ENCODE peak calls at places on chromosomes 1 and 21, in nine cellular contexts. F, S, L, V, A, B, P, G and Q are unnamed samples.

GRCh38 chr21:17257784-17258183 is 255.1 kb upstream of the CXADR start:
- DNase-seq in F (no peak), S (no peak), L (no peak), V (no peak), A (no peak), B (no peak), P (no peak), G (peak; percentile 3), Q (no peak)

GRCh38 chr1:91537281-91538069 is 36.8 kb downstream of the CDC7 start:
- DNase-seq in F (peak; percentile 94), S (peak; percentile 85), L (no peak), V (peak; percentile 39), A (no peak), B (no peak), P (peak; percentile 91), G (peak; percentile 86), Q (no peak)

GRCh38 chr1:159823401-159823800 is 3.3 kb upstream of the SLAMF8 start:
- DNase-seq in F (no peak), S (no peak), L (no peak), V (no peak), A (no peak), B (no peak), P (no peak), G (no peak), Q (no peak)

GRCh38 chr1:23118407-23118806 is 50.2 kb downstream of the LUZP1 start:
- DNase-seq in F (no peak), S (no peak), L (no peak), V (no peak), A (no peak), B (no peak), P (no peak), G (no peak), Q (no peak)

GRCh38 chr1:39727932-39728317 is 10.8 kb upstream of the PPIE start:
- DNase-seq in F (no peak), S (no peak), L (no peak), V (no peak), A (no peak), B (no peak), P (no peak), G (no peak), Q (no peak)

GRCh38 chr1:230855886-230856285 is 12.4 kb downstream of the C1orf198 start:
- DNase-seq in F (no peak), S (no peak), L (no peak), V (no peak), A (no peak), B (no peak), P (peak; percentile 58), G (no peak), Q (no peak)

GRCh38 chr1:248843687-248844086 is 5.7 kb downstream of the ZNF672 start:
- DNase-seq in F (no peak), S (peak; percentile 20), L (no peak), V (no peak), A (no peak), B (no peak), P (no peak), G (no peak), Q (no peak)

GRCh38 chr1:159786966-159787365 is 6.2 kb downstream of the DUSP23 start:
- DNase-seq in F (peak; percentile 44), S (no peak), L (no peak), V (no peak), A (no peak), B (no peak), P (peak; percentile 15), G (no peak), Q (no peak)

GRCh38 chr1:225896937-225897549 is 8.1 kb upstream of the LEFTY1 start:
- DNase-seq in F (no peak), S (no peak), L (no peak), V (no peak), A (no peak), B (no peak), P (peak; percentile 34), G (no peak), Q (no peak)

GRCh38 chr1:49240709-49241221 is 464.1 kb upstream of the BEND5 start:
- DNase-seq in F (no peak), S (no peak), L (no peak), V (no peak), A (no peak), B (no peak), P (no peak), G (no peak), Q (no peak)

GRCh38 chr1:154931940-154932487 is 4.5 kb downstream of the PMVK start:
- DNase-seq in F (no peak), S (no peak), L (no peak), V (no peak), A (no peak), B (no peak), P (no peak), G (no peak), Q (no peak)

GRCh38 chr1:247824023-247824422 is at the start of gene OR14A16:
- DNase-seq in F (no peak), S (no peak), L (peak; percentile 42), V (no peak), A (no peak), B (no peak), P (no peak), G (no peak), Q (no peak)

GRCh38 chr1:116808476-116809180 is 54.4 kb downstream of the CD2 start:
- DNase-seq in F (peak; percentile 5), S (no peak), L (no peak), V (no peak), A (no peak), B (no peak), P (no peak), G (no peak), Q (no peak)

GRCh38 chr1:86765073-86765472 is 60.7 kb downstream of the SH3GLB1 start:
- DNase-seq in F (no peak), S (no peak), L (no peak), V (no peak), A (no peak), B (no peak), P (no peak), G (no peak), Q (no peak)

GRCh38 chr1:184020855-184021254 is 16.7 kb downstream of the COLGALT2 start:
- DNase-seq in F (no peak), S (no peak), L (no peak), V (no peak), A (no peak), B (no peak), P (no peak), G (no peak), Q (no peak)

GRCh38 chr1:181918893-181919728 is 142.4 kb downstream of the ZNF648 start:
- DNase-seq in F (no peak), S (no peak), L (peak; percentile 23), V (no peak), A (no peak), B (no peak), P (no peak), G (no peak), Q (no peak)

DNA sequence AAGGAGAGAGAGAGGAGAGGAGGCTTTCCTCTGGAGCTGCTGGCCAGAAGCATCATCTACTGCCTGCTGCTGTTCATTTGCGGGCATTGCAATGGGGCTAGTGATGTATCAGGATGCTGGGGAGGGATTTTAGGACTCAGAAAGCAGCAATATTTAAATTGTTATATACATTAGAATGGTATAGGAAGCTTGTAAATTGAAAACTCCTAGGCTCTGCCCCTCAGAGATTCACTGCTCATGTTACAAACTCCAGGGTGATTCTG is 141.9 kb downstream of the ZNF648 start:
- DNase-seq in F (no peak), S (no peak), L (peak; percentile 25), V (no peak), A (no peak), B (no peak), P (no peak), G (no peak), Q (no peak)
- TF ChIP-seq CTCF in F (no peak), S (no peak), L (no peak), V (no peak), A (no peak), B (no peak), P (no peak), G (no peak), Q (no peak)

GRCh38 chr1:32241011-32241763 is 5.8 kb upstream of the FAM167B start:
- DNase-seq in F (peak; percentile 54), S (peak; percentile 91), L (peak; percentile 67), V (peak; percentile 14), A (peak; percentile 73), B (peak; percentile 52), P (peak; percentile 66), G (peak; percentile 58), Q (peak; percentile 49)

GRCh38 chr1:32242341-32242851 is 4.6 kb upstream of the FAM167B start:
- DNase-seq in F (peak; percentile 32), S (no peak), L (peak; percentile 23), V (no peak), A (no peak), B (no peak), P (no peak), G (peak; percentile 43), Q (peak; percentile 28)

GRCh38 chr1:32239335-32239734 is 7.7 kb upstream of the FAM167B start:
- DNase-seq in F (no peak), S (no peak), L (peak; percentile 24), V (no peak), A (no peak), B (no peak), P (no peak), G (no peak), Q (no peak)

GRCh38 chr1:32239790-32240139 is 7.3 kb upstream of the FAM167B start:
- DNase-seq in F (no peak), S (no peak), L (no peak), V (no peak), A (no peak), B (no peak), P (no peak), G (no peak), Q (no peak)

GRCh38 chr1:32240140-32240951 is 6.7 kb upstream of the FAM167B start:
- DNase-seq in F (peak; percentile 43), S (peak; percentile 95), L (peak; percentile 98), V (peak; percentile 22), A (peak; percentile 79), B (peak; percentile 79), P (peak; percentile 39), G (peak; percentile 48), Q (peak; percentile 45)
- TF ChIP-seq CTCF in F (peak; percentile 36), S (no peak), L (no peak), V (peak; percentile 20), A (no peak), B (peak; percentile 27), P (peak; percentile 18), G (peak; percentile 27), Q (no peak)

GRCh38 chr1:170407138-170407537 is 124.8 kb upstream of the GORAB start:
- DNase-seq in F (peak; percentile 14), S (no peak), L (no peak), V (no peak), A (no peak), B (no peak), P (peak; percentile 18), G (no peak), Q (no peak)
- TF ChIP-seq CTCF in F (no peak), S (no peak), L (no peak), V (no peak), A (no peak), B (no peak), P (no peak), G (no peak), Q (no peak)

GRCh38 chr1:228226956-228227791 is 19.3 kb downstream of the OBSCN start:
- DNase-seq in F (peak; percentile 34), S (peak; percentile 68), L (no peak), V (no peak), A (no peak), B (no peak), P (peak; percentile 63), G (peak; percentile 54), Q (no peak)
- TF ChIP-seq CTCF in F (peak; percentile 30), S (no peak), L (no peak), V (peak; percentile 8), A (no peak), B (no peak), P (peak; percentile 55), G (peak; percentile 40), Q (peak; percentile 27)

GRCh38 chr1:14608308-14608707 is 9.8 kb downstream of the KAZN start:
- DNase-seq in F (no peak), S (no peak), L (no peak), V (no peak), A (no peak), B (no peak), P (no peak), G (no peak), Q (no peak)
- TF ChIP-seq CTCF in F (no peak), S (no peak), L (no peak), V (no peak), A (no peak), B (no peak), P (no peak), G (no peak), Q (peak; percentile 64)